ENCODE peak calls at places on chromosomes 4 and X, in six cellular contexts. One of them, this sample, is unnamed.
A peak's percentile ranks its signal among the peaks of the same experiment; 100 is the strongest.

GRCh38 chr4:5784960-5785611 is 74.1 kb downstream of the EVC start:
- DNase-seq in ureter: peak; percentile 19
- DNase-seq in Peyer's patch: no peak
- DNase-seq in WTC11: no peak
- DNase-seq in substantia nigra: no peak
- DNase-seq in stimulated activated CD8-positive, alpha-beta memory T cell treated with anti-CD3 and anti-CD28 coated beads, Interleukin-7, amount 100 ng/mL, for 24 hours: no peak
- DNase-seq in this sample: no peak

GRCh38 chr4:31228068-31228467 is 507.9 kb downstream of the PCDH7 start:
- DNase-seq in ureter: no peak
- DNase-seq in Peyer's patch: no peak
- DNase-seq in WTC11: no peak
- DNase-seq in substantia nigra: no peak
- DNase-seq in stimulated activated CD8-positive, alpha-beta memory T cell treated with anti-CD3 and anti-CD28 coated beads, Interleukin-7, amount 100 ng/mL, for 24 hours: no peak
- DNase-seq in this sample: no peak

GRCh38 chr4:52076731-52077130 is 25.6 kb downstream of the SPATA18 start:
- DNase-seq in ureter: no peak
- DNase-seq in Peyer's patch: no peak
- DNase-seq in WTC11: peak; percentile 68
- DNase-seq in substantia nigra: no peak
- DNase-seq in stimulated activated CD8-positive, alpha-beta memory T cell treated with anti-CD3 and anti-CD28 coated beads, Interleukin-7, amount 100 ng/mL, for 24 hours: no peak
- DNase-seq in this sample: no peak

GRCh38 chr4:8920969-8921368 is 49.3 kb upstream of the HMX1 start:
- DNase-seq in ureter: peak; percentile 20
- DNase-seq in Peyer's patch: peak; percentile 15
- DNase-seq in WTC11: no peak
- DNase-seq in substantia nigra: no peak
- DNase-seq in stimulated activated CD8-positive, alpha-beta memory T cell treated with anti-CD3 and anti-CD28 coated beads, Interleukin-7, amount 100 ng/mL, for 24 hours: no peak
- DNase-seq in this sample: no peak

GRCh38 chrX:784829-785228 is 154.2 kb downstream of the SHOX start:
- DNase-seq in ureter: no peak
- DNase-seq in Peyer's patch: no peak
- DNase-seq in WTC11: no peak
- DNase-seq in substantia nigra: no peak
- DNase-seq in stimulated activated CD8-positive, alpha-beta memory T cell treated with anti-CD3 and anti-CD28 coated beads, Interleukin-7, amount 100 ng/mL, for 24 hours: no peak
- DNase-seq in this sample: no peak

GRCh38 chr4:8101213-8101781 is 57.3 kb downstream of the ABLIM2 start:
- DNase-seq in ureter: no peak
- DNase-seq in Peyer's patch: peak; percentile 83
- DNase-seq in WTC11: no peak
- DNase-seq in substantia nigra: no peak
- DNase-seq in stimulated activated CD8-positive, alpha-beta memory T cell treated with anti-CD3 and anti-CD28 coated beads, Interleukin-7, amount 100 ng/mL, for 24 hours: no peak
- DNase-seq in this sample: no peak

GRCh38 chrX:105703876-105704275 is 118.5 kb upstream of the NRK start:
- DNase-seq in ureter: no peak
- DNase-seq in Peyer's patch: no peak
- DNase-seq in WTC11: no peak
- DNase-seq in substantia nigra: no peak
- DNase-seq in stimulated activated CD8-positive, alpha-beta memory T cell treated with anti-CD3 and anti-CD28 coated beads, Interleukin-7, amount 100 ng/mL, for 24 hours: no peak
- DNase-seq in this sample: no peak

GRCh38 chr4:168451744-168452394 is 28.4 kb downstream of the DDX60L start:
- DNase-seq in ureter: no peak
- DNase-seq in Peyer's patch: no peak
- DNase-seq in WTC11: no peak
- DNase-seq in substantia nigra: no peak
- DNase-seq in stimulated activated CD8-positive, alpha-beta memory T cell treated with anti-CD3 and anti-CD28 coated beads, Interleukin-7, amount 100 ng/mL, for 24 hours: no peak
- DNase-seq in this sample: no peak

GRCh38 chr4:118034061-118034785 is at the start of gene NDST3:
- DNase-seq in ureter: peak; percentile 56
- DNase-seq in Peyer's patch: no peak
- DNase-seq in WTC11: peak; percentile 69
- DNase-seq in substantia nigra: peak; percentile 70
- DNase-seq in stimulated activated CD8-positive, alpha-beta memory T cell treated with anti-CD3 and anti-CD28 coated beads, Interleukin-7, amount 100 ng/mL, for 24 hours: no peak
- DNase-seq in this sample: peak; percentile 44

GRCh38 chr4:83043801-83044407 is 8.9 kb downstream of the COPS4 start:
- DNase-seq in ureter: no peak
- DNase-seq in Peyer's patch: no peak
- DNase-seq in WTC11: no peak
- DNase-seq in substantia nigra: no peak
- DNase-seq in stimulated activated CD8-positive, alpha-beta memory T cell treated with anti-CD3 and anti-CD28 coated beads, Interleukin-7, amount 100 ng/mL, for 24 hours: no peak
- DNase-seq in this sample: no peak

GRCh38 chr4:2796261-2797187 is 3.6 kb downstream of the SH3BP2 start:
- DNase-seq in ureter: peak; percentile 88
- DNase-seq in Peyer's patch: peak; percentile 83
- DNase-seq in WTC11: no peak
- DNase-seq in substantia nigra: no peak
- DNase-seq in stimulated activated CD8-positive, alpha-beta memory T cell treated with anti-CD3 and anti-CD28 coated beads, Interleukin-7, amount 100 ng/mL, for 24 hours: no peak
- DNase-seq in this sample: no peak

GRCh38 chr4:85531575-85532339 is 56.8 kb downstream of the ARHGAP24 start:
- DNase-seq in ureter: no peak
- DNase-seq in Peyer's patch: no peak
- DNase-seq in WTC11: no peak
- DNase-seq in substantia nigra: no peak
- DNase-seq in stimulated activated CD8-positive, alpha-beta memory T cell treated with anti-CD3 and anti-CD28 coated beads, Interleukin-7, amount 100 ng/mL, for 24 hours: no peak
- DNase-seq in this sample: no peak

GRCh38 chr4:119585771-119586170 is 42.8 kb downstream of the PDE5A start:
- DNase-seq in ureter: no peak
- DNase-seq in Peyer's patch: no peak
- DNase-seq in WTC11: no peak
- DNase-seq in substantia nigra: no peak
- DNase-seq in stimulated activated CD8-positive, alpha-beta memory T cell treated with anti-CD3 and anti-CD28 coated beads, Interleukin-7, amount 100 ng/mL, for 24 hours: no peak
- DNase-seq in this sample: no peak

GRCh38 chr4:182301736-182302135 is 58.5 kb downstream of the TENM3 start:
- DNase-seq in ureter: no peak
- DNase-seq in Peyer's patch: no peak
- DNase-seq in WTC11: no peak
- DNase-seq in substantia nigra: no peak
- DNase-seq in stimulated activated CD8-positive, alpha-beta memory T cell treated with anti-CD3 and anti-CD28 coated beads, Interleukin-7, amount 100 ng/mL, for 24 hours: no peak
- DNase-seq in this sample: no peak

GRCh38 chr4:38598489-38598888 is 65.5 kb upstream of the KLF3 start:
- DNase-seq in ureter: no peak
- DNase-seq in Peyer's patch: no peak
- DNase-seq in WTC11: no peak
- DNase-seq in substantia nigra: no peak
- DNase-seq in stimulated activated CD8-positive, alpha-beta memory T cell treated with anti-CD3 and anti-CD28 coated beads, Interleukin-7, amount 100 ng/mL, for 24 hours: no peak
- DNase-seq in this sample: no peak

GRCh38 chr4:114077610-114078009 is 98.2 kb upstream of the ARSJ start:
- DNase-seq in ureter: no peak
- DNase-seq in Peyer's patch: no peak
- DNase-seq in WTC11: no peak
- DNase-seq in substantia nigra: no peak
- DNase-seq in stimulated activated CD8-positive, alpha-beta memory T cell treated with anti-CD3 and anti-CD28 coated beads, Interleukin-7, amount 100 ng/mL, for 24 hours: no peak
- DNase-seq in this sample: no peak

GRCh38 chrX:38754102-38754790 is 47.0 kb upstream of the MID1IP1 start:
- DNase-seq in ureter: no peak
- DNase-seq in Peyer's patch: peak; percentile 54
- DNase-seq in WTC11: peak; percentile 12
- DNase-seq in substantia nigra: no peak
- DNase-seq in stimulated activated CD8-positive, alpha-beta memory T cell treated with anti-CD3 and anti-CD28 coated beads, Interleukin-7, amount 100 ng/mL, for 24 hours: no peak
- DNase-seq in this sample: peak; percentile 9

GRCh38 chr4:154722262-154722661 is 21.5 kb upstream of the LRAT start:
- DNase-seq in ureter: no peak
- DNase-seq in Peyer's patch: no peak
- DNase-seq in WTC11: no peak
- DNase-seq in substantia nigra: no peak
- DNase-seq in stimulated activated CD8-positive, alpha-beta memory T cell treated with anti-CD3 and anti-CD28 coated beads, Interleukin-7, amount 100 ng/mL, for 24 hours: no peak
- DNase-seq in this sample: no peak

GRCh38 chr4:188854451-188854850 is 715.2 kb downstream of the TRIML1 start:
- DNase-seq in ureter: no peak
- DNase-seq in Peyer's patch: no peak
- DNase-seq in WTC11: no peak
- DNase-seq in substantia nigra: no peak
- DNase-seq in stimulated activated CD8-positive, alpha-beta memory T cell treated with anti-CD3 and anti-CD28 coated beads, Interleukin-7, amount 100 ng/mL, for 24 hours: no peak
- DNase-seq in this sample: no peak

GRCh38 chr4:34422472-34422871 is 1821.8 kb downstream of the ARAP2 start:
- DNase-seq in ureter: no peak
- DNase-seq in Peyer's patch: no peak
- DNase-seq in WTC11: no peak
- DNase-seq in substantia nigra: no peak
- DNase-seq in stimulated activated CD8-positive, alpha-beta memory T cell treated with anti-CD3 and anti-CD28 coated beads, Interleukin-7, amount 100 ng/mL, for 24 hours: no peak
- DNase-seq in this sample: no peak

This sample was measured in SHP77.